ENCODE peak calls at places on chromosomes 3 and 15, in seven cellular contexts. W is right lobe of liver, V is RWPE1, G is lower lobe of right lung, Q is heart left ventricle, D is HCT116, F is GM12878. A is an unnamed sample.

GRCh38 chr15:22960126-22960525 is 20.0 kb downstream of the CYFIP1 start:
- DNase-seq in W (no peak), V (no peak), G (no peak), Q (no peak), D (no peak), F (no peak), A (no peak)

GRCh38 chr3:102189564-102190339 is 245.1 kb upstream of the ZPLD1 start:
- DNase-seq in W (no peak), V (peak), G (peak), Q (no peak), D (no peak), F (no peak), A (no peak)

GRCh38 chr3:60363817-60364216 is 887.4 kb downstream of the FHIT start:
- DNase-seq in W (no peak), V (no peak), G (no peak), Q (no peak), D (no peak), F (no peak), A (no peak)

GRCh38 chr3:188134856-188135255 is 19.1 kb upstream of the LPP start:
- DNase-seq in W (no peak), V (no peak), G (no peak), Q (no peak), D (no peak), F (no peak), A (no peak)

GRCh38 chr3:72227536-72228070 is 442.7 kb upstream of the PROK2 start:
- DNase-seq in W (no peak), V (no peak), G (no peak), Q (no peak), D (no peak), F (no peak), A (no peak)

GRCh38 chr3:53192608-53193007 is 31.6 kb downstream of the PRKCD start:
- DNase-seq in W (no peak), V (no peak), G (no peak), Q (no peak), D (no peak), F (no peak), A (no peak)

GRCh38 chr3:8460815-8461482 is 40.7 kb upstream of the LMCD1 start:
- DNase-seq in W (no peak), V (no peak), G (no peak), Q (no peak), D (no peak), F (no peak), A (no peak)

GRCh38 chr15:91522609-91523332 is 330.7 kb upstream of the SLCO3A1 start:
- DNase-seq in W (no peak), V (peak), G (no peak), Q (no peak), D (no peak), F (no peak), A (no peak)

GRCh38 chr3:11459147-11459837 is 184.4 kb downstream of the VGLL4 start:
- DNase-seq in W (no peak), V (no peak), G (no peak), Q (no peak), D (no peak), F (no peak), A (no peak)

GRCh38 chr15:58521293-58521991 is 89.7 kb downstream of the LIPC start:
- DNase-seq in W (peak), V (peak), G (peak), Q (peak), D (peak), F (no peak), A (no peak)

GRCh38 chr15:49621327-49622210 is 721 bp downstream of the DTWD1 start:
- DNase-seq in W (no peak), V (no peak), G (no peak), Q (no peak), D (no peak), F (no peak), A (no peak)

GRCh38 chr15:49622561-49622960 is 1.7 kb downstream of the DTWD1 start:
- DNase-seq in W (no peak), V (no peak), G (no peak), Q (no peak), D (no peak), F (no peak), A (no peak)

GRCh38 chr15:49620658-49621326 is at the start of the genes DTWD1 and FAM227B:
- DNase-seq in W (peak), V (peak), G (peak), Q (peak), D (peak), F (peak), A (peak)

GRCh38 chr15:49619226-49619625 is 1.4 kb downstream of the FAM227B start:
- DNase-seq in W (no peak), V (no peak), G (no peak), Q (no peak), D (no peak), F (no peak), A (no peak)

GRCh38 chr15:49620174-49620573 is 444 bp downstream of the FAM227B start:
- DNase-seq in W (no peak), V (no peak), G (no peak), Q (no peak), D (no peak), F (no peak), A (no peak)
- H3K27ac ChIP-seq in W (peak), V (peak), G (peak), Q (peak), D (peak), F (peak), A (peak)

DNA sequence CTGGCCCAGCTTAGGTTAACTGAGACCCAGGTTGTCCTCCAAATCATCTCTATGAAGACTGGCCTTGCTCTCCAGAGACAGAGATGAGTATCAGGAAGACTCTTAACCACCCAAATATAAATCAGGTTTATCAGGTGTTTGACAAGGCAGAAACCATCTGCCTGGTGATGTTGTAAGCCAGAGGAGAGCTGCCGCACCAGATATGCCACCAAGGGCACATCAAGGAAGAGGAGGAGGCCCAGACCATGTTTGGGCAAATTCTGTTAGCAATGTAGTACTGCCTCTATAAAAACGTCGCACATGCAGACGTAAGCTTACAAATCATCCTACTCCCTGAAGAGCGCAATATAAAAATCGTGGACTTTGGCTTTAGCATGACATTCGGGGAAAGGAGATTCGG is 21.0 kb upstream of the RPL32 start:
- DNase-seq in W (no peak), V (no peak), G (no peak), Q (no peak), D (no peak), F (no peak), A (no peak)
- TF ChIP-seq CTCF in W (no peak), V (no peak), G (no peak), Q (no peak), D (no peak), F (no peak), A (no peak)

GRCh38 chr3:195240171-195240701 is 30.7 kb downstream of the XXYLT1 start:
- DNase-seq in W (no peak), V (no peak), G (peak), Q (peak), D (no peak), F (no peak), A (no peak)

GRCh38 chr3:195239121-195239520 is 31.8 kb downstream of the XXYLT1 start:
- DNase-seq in W (no peak), V (no peak), G (peak), Q (no peak), D (no peak), F (no peak), A (no peak)

GRCh38 chr3:195241592-195242355 is 29.2 kb downstream of the XXYLT1 start:
- DNase-seq in W (no peak), V (no peak), G (peak), Q (no peak), D (no peak), F (no peak), A (no peak)

GRCh38 chr3:195238626-195239118 is 32.3 kb downstream of the XXYLT1 start:
- DNase-seq in W (no peak), V (no peak), G (peak), Q (no peak), D (no peak), F (no peak), A (no peak)

DNA sequence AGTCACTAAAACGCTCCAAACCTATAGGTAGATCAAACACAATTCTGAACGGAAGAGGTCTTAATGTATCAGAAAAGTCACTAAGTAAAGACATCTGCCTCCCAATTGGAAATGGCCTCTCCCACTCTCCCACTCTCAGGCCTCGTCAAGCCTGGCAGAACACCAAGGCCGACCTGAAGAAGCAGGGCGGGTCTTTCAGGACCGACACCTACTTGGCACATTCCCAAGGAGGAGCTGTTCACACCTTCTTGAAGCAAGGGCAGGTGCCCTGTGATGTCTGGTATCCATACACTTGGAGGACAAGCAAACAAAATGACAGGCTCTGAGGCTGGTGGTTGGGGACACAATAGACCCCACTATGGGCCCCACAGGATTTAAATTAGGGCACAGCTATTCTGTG is 30.0 kb downstream of the XXYLT1 start:
- DNase-seq in W (no peak), V (no peak), G (peak), Q (no peak), D (no peak), F (no peak), A (no peak)
- H3K27ac ChIP-seq in W (no peak), V (no peak), G (peak), Q (no peak), D (no peak), F (no peak), A (no peak)

GRCh38 chr3:69425249-69425648 is 39.4 kb upstream of the FRMD4B start:
- DNase-seq in W (no peak), V (no peak), G (no peak), Q (no peak), D (peak), F (no peak), A (no peak)
- TF ChIP-seq CTCF in W (peak), V (no peak), G (peak), Q (peak), D (peak), F (peak), A (peak)

GRCh38 chr3:29318251-29318650 is 37.4 kb downstream of the RBMS3 start:
- DNase-seq in W (no peak), V (no peak), G (no peak), Q (no peak), D (no peak), F (no peak), A (no peak)
- H3K27ac ChIP-seq in W (no peak), V (no peak), G (no peak), Q (no peak), D (no peak), F (no peak), A (no peak)

GRCh38 chr3:43690400-43691119 is at the start of gene ABHD5:
- DNase-seq in W (peak), V (peak), G (peak), Q (peak), D (peak), F (peak), A (peak)
- TF ChIP-seq CTCF in W (no peak), V (peak), G (peak), Q (no peak), D (no peak), F (peak), A (peak)

A was measured in CD4-positive, alpha-beta T cell.